ENCODE peak calls at places on chromosomes 2 and 18, in five cellular contexts. E, O, B, W and G are unnamed samples.

GRCh38 chr18:49944681-49945080 is 131.3 kb upstream of the ACAA2 start:
- ATAC-seq in E (no peak), O (peak), B (peak), W (peak), G (peak)

GRCh38 chr2:30310955-30311354 is 79.6 kb downstream of the LBH start:
- ATAC-seq in E (no peak), O (no peak), B (peak), W (no peak), G (no peak)

GRCh38 chr2:215847718-215848117 is 165.6 kb downstream of the MREG start:
- ATAC-seq in E (no peak), O (no peak), B (no peak), W (no peak), G (no peak)

GRCh38 chr2:113236367-113237159 is 42.2 kb downstream of the PAX8 start:
- ATAC-seq in E (no peak), O (no peak), B (no peak), W (no peak), G (no peak)

GRCh38 chr2:141654311-141654710 is 476.5 kb downstream of the LRP1B start:
- ATAC-seq in E (no peak), O (no peak), B (no peak), W (no peak), G (no peak)

GRCh38 chr18:48973731-48974130 is 23.0 kb upstream of the SMAD7 start:
- ATAC-seq in E (no peak), O (no peak), B (no peak), W (peak), G (no peak)

GRCh38 chr2:78864205-78864604 is 161.3 kb upstream of the REG3G start:
- ATAC-seq in E (no peak), O (no peak), B (no peak), W (no peak), G (no peak)

GRCh38 chr2:69767034-69767433 is 25.1 kb downstream of the ANXA4 start:
- ATAC-seq in E (no peak), O (no peak), B (no peak), W (no peak), G (no peak)

GRCh38 chr2:55033076-55033742 is 17.0 kb downstream of the RTN4 start:
- ATAC-seq in E (no peak), O (no peak), B (peak), W (peak), G (no peak)

GRCh38 chr18:76519156-76519549 is 24.1 kb upstream of the ZNF516 start:
- ATAC-seq in E (no peak), O (no peak), B (peak), W (no peak), G (no peak)

GRCh38 chr2:85017436-85018048 is 46.6 kb downstream of the KCMF1 start:
- ATAC-seq in E (no peak), O (no peak), B (no peak), W (no peak), G (no peak)

GRCh38 chr2:10490806-10491291 is 42.7 kb upstream of the ODC1 start:
- ATAC-seq in E (no peak), O (no peak), B (no peak), W (peak), G (no peak)

GRCh38 chr2:237171396-237171795 is 85.7 kb downstream of the COPS8 start:
- ATAC-seq in E (peak), O (peak), B (no peak), W (no peak), G (peak)

GRCh38 chr2:188278388-188279092 is 13.1 kb upstream of the GULP1 start:
- ATAC-seq in E (no peak), O (no peak), B (peak), W (no peak), G (no peak)

GRCh38 chr2:241616168-241617125 is 20.5 kb downstream of the THAP4 start:
- ATAC-seq in E (no peak), O (peak), B (peak), W (no peak), G (no peak)

GRCh38 chr2:88181511-88181910 is 11.4 kb downstream of the THNSL2 start:
- ATAC-seq in E (no peak), O (no peak), B (no peak), W (no peak), G (no peak)

GRCh38 chr2:150109912-150110311 is 377.6 kb downstream of the RND3 start:
- ATAC-seq in E (no peak), O (no peak), B (no peak), W (no peak), G (peak)

GRCh38 chr2:68741238-68741637 is 6.6 kb downstream of the ARHGAP25 start:
- ATAC-seq in E (no peak), O (no peak), B (no peak), W (no peak), G (no peak)

GRCh38 chr2:101121174-101121573 is 30.0 kb downstream of the TBC1D8 start:
- ATAC-seq in E (peak), O (peak), B (no peak), W (no peak), G (no peak)

GRCh38 chr18:79366177-79367094 is 29.3 kb upstream of the NFATC1 start:
- ATAC-seq in E (no peak), O (no peak), B (no peak), W (peak), G (no peak)

GRCh38 chr2:102486941-102487702 is 14.1 kb downstream of the SLC9A4 start:
- ATAC-seq in E (no peak), O (no peak), B (no peak), W (no peak), G (no peak)

GRCh38 chr2:240997141-240997855 is 1.1 kb upstream of the SNED1 start:
- ATAC-seq in E (no peak), O (no peak), B (no peak), W (no peak), G (peak)

GRCh38 chr18:44789704-44790103 is 109.0 kb downstream of the SETBP1 start:
- ATAC-seq in E (no peak), O (no peak), B (no peak), W (no peak), G (peak)

GRCh38 chr2:99389371-99389770 is 52.2 kb downstream of the EIF5B start:
- ATAC-seq in E (no peak), O (no peak), B (no peak), W (no peak), G (peak)

GRCh38 chr18:354456-354855 is 86.6 kb upstream of the THOC1 start:
- ATAC-seq in E (no peak), O (no peak), B (no peak), W (no peak), G (no peak)

GRCh38 chr2:118860506-118860905 is 13.1 kb upstream of the EN1 start:
- ATAC-seq in E (no peak), O (no peak), B (no peak), W (no peak), G (no peak)

GRCh38 chr2:118857677-118858484 is 10.4 kb upstream of the EN1 start:
- ATAC-seq in E (no peak), O (no peak), B (no peak), W (no peak), G (no peak)

GRCh38 chr2:118856978-118857676 is 9.7 kb upstream of the EN1 start:
- ATAC-seq in E (no peak), O (no peak), B (no peak), W (no peak), G (no peak)

GRCh38 chr2:118859157-118859770 is 11.8 kb upstream of the EN1 start:
- ATAC-seq in E (no peak), O (no peak), B (peak), W (no peak), G (no peak)

DNA sequence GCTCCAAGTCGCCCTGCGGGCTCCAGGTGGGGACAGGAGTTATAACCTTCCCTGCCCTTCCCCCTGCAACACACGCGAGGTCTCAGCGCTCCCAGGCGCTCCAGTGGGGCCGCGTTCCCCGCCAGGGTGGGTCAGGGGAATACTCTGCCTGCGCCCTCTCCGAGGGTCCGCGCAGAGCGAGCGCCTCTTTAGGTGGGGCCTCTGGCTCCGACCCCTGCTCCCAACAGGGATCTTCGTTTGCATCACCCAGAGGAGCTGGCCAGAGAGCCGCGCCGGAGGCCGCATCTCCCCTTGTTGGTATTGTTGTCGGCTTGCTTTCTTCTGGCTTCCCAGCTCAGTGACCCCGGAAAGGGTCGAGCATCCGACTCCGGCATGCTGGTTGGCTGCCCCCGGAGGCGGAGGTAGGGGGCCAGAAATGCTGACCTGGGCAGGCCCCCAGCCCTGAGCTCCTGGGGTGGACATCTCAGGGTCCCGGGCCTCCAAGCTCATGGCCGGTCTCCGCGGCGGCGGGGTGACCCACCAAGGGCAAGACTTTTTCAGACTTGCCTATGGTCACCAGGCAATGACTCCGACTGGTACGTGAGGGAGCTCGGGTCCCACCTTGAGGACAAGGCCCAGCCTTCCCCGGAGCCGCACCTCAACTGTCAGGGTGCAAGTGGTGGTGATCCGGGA is 11.2 kb upstream of the EN1 start:
- ATAC-seq in E (no peak), O (no peak), B (peak), W (no peak), G (no peak)
- H3K4me3 ChIP-seq in E (no peak), O (no peak), B (peak), W (no peak), G (no peak)

GRCh38 chr2:216932113-216932512 is 72.2 kb upstream of the TNP1 start:
- ATAC-seq in E (no peak), O (no peak), B (peak), W (no peak), G (no peak)
- TF ChIP-seq POLR2AphosphoS5 in E (no peak), O (no peak), B (peak), W (no peak), G (no peak)

GRCh38 chr18:61893971-61894750 is 1.4 kb upstream of the RNF152 start:
- ATAC-seq in E (peak), O (peak), B (peak), W (peak), G (peak)

GRCh38 chr18:61894751-61895524 is 2.1 kb upstream of the RNF152 start:
- ATAC-seq in E (no peak), O (no peak), B (no peak), W (no peak), G (peak)

GRCh38 chr18:61898576-61899205 is 5.9 kb upstream of the RNF152 start:
- ATAC-seq in E (no peak), O (no peak), B (no peak), W (no peak), G (no peak)

GRCh38 chr18:61896767-61897166 is 4.0 kb upstream of the RNF152 start:
- ATAC-seq in E (no peak), O (no peak), B (no peak), W (no peak), G (peak)

DNA sequence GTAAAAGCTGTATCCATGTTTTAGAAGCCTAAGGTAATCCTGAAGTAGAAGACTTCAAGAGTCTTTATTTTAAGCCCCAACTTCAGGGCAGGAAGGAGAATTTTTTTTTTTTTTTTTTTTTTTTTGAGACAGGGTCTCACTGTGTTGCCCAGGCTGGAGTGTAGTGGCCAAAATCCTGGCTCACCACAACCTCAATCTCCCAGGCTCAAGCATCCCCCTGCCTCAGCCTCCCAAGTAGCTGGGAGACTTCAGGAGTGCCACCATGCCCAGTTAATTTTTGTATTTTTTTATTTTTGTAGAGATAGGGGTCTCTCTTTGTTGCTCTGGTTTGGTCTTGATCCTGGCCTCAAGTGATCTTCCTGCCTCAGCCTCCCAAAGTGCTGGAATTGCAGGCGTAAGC is 3.3 kb upstream of the RNF152 start:
- ATAC-seq in E (no peak), O (no peak), B (no peak), W (no peak), G (no peak)
- H3K4me3 ChIP-seq in E (no peak), O (no peak), B (no peak), W (no peak), G (no peak)

DNA sequence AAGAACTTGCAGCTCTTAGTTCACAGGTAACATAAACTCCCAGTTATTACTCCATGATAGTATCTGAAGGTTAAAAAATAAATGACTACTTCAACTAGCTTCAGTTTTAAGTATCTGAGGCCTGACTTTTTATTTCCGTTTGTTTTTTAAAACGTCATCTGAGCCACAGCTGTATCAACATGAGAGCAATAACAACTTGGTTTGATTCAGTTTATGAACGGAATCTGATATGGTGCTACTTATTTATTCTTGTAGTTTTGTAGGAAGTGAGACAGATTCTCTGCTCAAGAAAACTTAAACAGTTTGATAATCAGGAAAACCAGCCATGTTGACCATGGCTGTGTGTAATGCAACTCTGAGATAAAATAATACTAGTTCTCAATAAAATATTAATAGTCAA is 34.9 kb downstream of the NAB1 start:
- ATAC-seq in E (no peak), O (no peak), B (no peak), W (no peak), G (no peak)
- TF ChIP-seq POLR2AphosphoS5 in E (no peak), O (no peak), B (no peak), W (no peak), G (no peak)

GRCh38 chr2:44934521-44934961 is 7.0 kb upstream of the SIX3 start:
- ATAC-seq in E (no peak), O (no peak), B (peak), W (no peak), G (no peak)
- H3K4me3 ChIP-seq in E (peak), O (no peak), B (peak), W (no peak), G (peak)

GRCh38 chr2:32559136-32559535 is 68.7 kb upstream of the TTC27 start:
- ATAC-seq in E (no peak), O (no peak), B (no peak), W (no peak), G (peak)
- TF ChIP-seq POLR2AphosphoS5 in E (no peak), O (no peak), B (no peak), W (no peak), G (peak)

DNA sequence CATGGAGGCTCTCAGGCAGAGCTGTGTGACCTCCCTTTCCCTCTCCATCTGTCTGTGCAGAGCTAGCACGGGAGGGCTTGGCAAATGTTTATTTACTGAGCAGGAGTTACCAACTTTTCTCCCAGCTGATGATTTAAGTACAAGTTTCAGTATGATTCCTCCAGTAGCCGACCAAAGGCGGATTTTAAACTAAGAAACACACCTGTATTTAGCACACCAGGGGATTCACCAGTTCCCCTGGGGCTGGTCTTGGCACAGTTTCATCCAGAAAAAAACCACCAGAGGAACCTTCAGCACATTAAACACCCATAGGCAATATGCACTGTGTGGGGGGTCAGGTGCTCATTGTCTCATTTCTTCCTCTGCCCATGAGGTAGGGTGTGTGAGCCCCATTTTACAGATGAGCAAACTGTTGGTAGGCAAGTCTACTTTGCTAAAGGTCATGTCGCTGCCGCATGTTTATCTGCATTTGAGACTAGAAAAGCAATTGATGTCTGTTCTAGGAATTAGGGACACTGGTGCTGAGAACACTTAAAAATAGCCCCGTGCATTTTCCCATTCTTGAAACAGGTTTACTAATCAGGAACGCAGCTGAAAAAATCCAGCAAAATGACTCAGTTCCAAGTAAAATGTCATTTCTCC is 167.0 kb upstream of the ID2 start:
- ATAC-seq in E (no peak), O (no peak), B (no peak), W (no peak), G (no peak)
- H3K4me3 ChIP-seq in E (no peak), O (no peak), B (no peak), W (no peak), G (no peak)

DNA sequence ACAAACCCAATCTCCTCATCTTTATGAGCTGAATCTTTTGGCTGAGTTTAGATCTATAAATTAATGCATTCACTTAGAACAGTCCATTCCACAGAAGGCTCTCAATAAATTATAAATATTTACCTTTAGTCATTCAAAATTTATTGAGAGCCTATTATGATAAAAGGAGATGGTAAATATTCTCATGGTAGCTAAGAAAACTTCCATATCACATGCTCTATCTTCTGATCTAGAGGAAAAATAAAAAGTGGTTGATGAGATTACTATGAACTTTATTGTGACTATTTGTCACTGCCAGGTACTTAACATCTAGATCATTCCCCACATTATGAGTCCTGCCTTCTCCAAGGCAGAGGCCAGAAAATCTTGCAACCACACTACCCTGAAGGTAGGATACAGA is 62.4 kb downstream of the L3MBTL4 start:
- ATAC-seq in E (no peak), O (no peak), B (no peak), W (no peak), G (no peak)
- TF ChIP-seq POLR2AphosphoS5 in E (no peak), O (no peak), B (no peak), W (no peak), G (no peak)